ENCODE peak calls at places on chromosomes 4 and X, in five cellular contexts. M is T-cell, Q is NCI-H146, Z is T-helper 17 cell, K is globus pallidus. L is an unnamed sample.

GRCh38 chr4:184170996-184171395 is 46.7 kb downstream of the ENPP6 start:
- DNase-seq in Z (no peak), Q (peak), M (no peak), K (no peak), L (no peak)

GRCh38 chrX:13778916-13779315 is 38.0 kb downstream of the GPM6B start:
- DNase-seq in Z (no peak), M (no peak), K (no peak), Q (peak), L (no peak)

GRCh38 chrX:41452565-41452964 is 5.4 kb downstream of the NYX start:
- DNase-seq in Z (no peak), Q (no peak), M (no peak), K (no peak), L (no peak)

GRCh38 chrX:100748133-100748532 is 16.2 kb upstream of the SYTL4 start:
- DNase-seq in Q (no peak), M (no peak), Z (no peak), K (no peak), L (no peak)

GRCh38 chr4:169934794-169935400 is 91.3 kb downstream of the MFAP3L start:
- DNase-seq in Q (no peak), Z (no peak), K (no peak), M (no peak), L (no peak)

GRCh38 chr4:186946682-186947294 is 223.1 kb upstream of the FAT1 start:
- DNase-seq in K (no peak), M (no peak), Z (no peak), Q (no peak), L (peak)

GRCh38 chr4:123878976-123879375 is 482.4 kb downstream of the SPRY1 start:
- DNase-seq in M (no peak), K (no peak), Z (no peak), Q (no peak), L (no peak)

GRCh38 chr4:39620551-39620950 is 18.1 kb downstream of the SMIM14 start:
- DNase-seq in Q (no peak), Z (no peak), M (no peak), K (no peak), L (no peak)

GRCh38 chr4:5989236-5990225 is 28.7 kb downstream of the C4orf50 start:
- DNase-seq in M (no peak), K (no peak), Z (no peak), Q (no peak), L (no peak)

GRCh38 chr4:150583287-150584197 is 1.6 kb downstream of the MAB21L2 start:
- DNase-seq in Q (no peak), K (no peak), M (no peak), Z (no peak), L (no peak)

GRCh38 chr4:73776363-73776762 is 36.0 kb downstream of the CXCL8 start:
- DNase-seq in Z (no peak), K (peak), Q (peak), M (no peak), L (peak)

GRCh38 chr4:140982613-140983340 is 150.5 kb downstream of the RNF150 start:
- DNase-seq in M (no peak), Q (no peak), K (no peak), Z (no peak), L (no peak)

GRCh38 chrX:103063191-103063845 is 653 bp downstream of the BEX1 start:
- DNase-seq in Q (peak), Z (no peak), K (peak), M (no peak), L (peak)

GRCh38 chrX:153981771-153982533 is 9.4 kb downstream of the TMEM187 start:
- DNase-seq in K (peak), Q (no peak), Z (peak), M (peak), L (no peak)

GRCh38 chr4:113383111-113383785 is 333.8 kb downstream of the ANK2 start:
- DNase-seq in Z (no peak), M (no peak), K (peak), Q (no peak), L (no peak)

GRCh38 chrX:45758319-45758718 is 557.6 kb upstream of the DIPK2B start:
- DNase-seq in Q (no peak), Z (no peak), K (no peak), M (peak), L (no peak)

GRCh38 chrX:132041016-132041415 is 17.9 kb downstream of the STK26 start:
- DNase-seq in Z (no peak), K (no peak), M (no peak), Q (no peak), L (no peak)

GRCh38 chr4:102328045-102328444 is 17.2 kb downstream of the SLC39A8 start:
- DNase-seq in K (no peak), Z (no peak), M (no peak), Q (no peak), L (no peak)

GRCh38 chr4:61462451-61463326 is 262.6 kb downstream of the ADGRL3 start:
- DNase-seq in M (no peak), Z (no peak), K (no peak), Q (no peak), L (no peak)

GRCh38 chrX:11619426-11619825 is 46.3 kb downstream of the ARHGAP6 start:
- DNase-seq in Z (no peak), K (no peak), M (no peak), Q (no peak), L (no peak)

GRCh38 chr4:28443786-28444412 is 1583.3 kb downstream of the STIM2 start:
- DNase-seq in Q (no peak), K (no peak), M (no peak), Z (no peak), L (no peak)

GRCh38 chr4:57191523-57192034 is 81.4 kb upstream of the IGFBP7 start:
- DNase-seq in Q (no peak), Z (no peak), M (no peak), K (no peak), L (peak)

GRCh38 chrX:130902446-130902782 is 595 bp downstream of the ENOX2 start:
- DNase-seq in M (no peak), Q (no peak), Z (no peak), K (no peak), L (no peak)

GRCh38 chr4:46124773-46125172 is 919 bp upstream of the GABRG1 start:
- DNase-seq in M (no peak), Q (peak), Z (no peak), K (no peak), L (peak)

GRCh38 chr4:156576946-156577345 is 394.7 kb downstream of the PDGFC start:
- DNase-seq in Q (no peak), K (no peak), Z (no peak), M (no peak), L (no peak)

GRCh38 chr4:156547439-156547838 is 424.2 kb downstream of the PDGFC start:
- DNase-seq in K (no peak), M (no peak), Z (no peak), Q (no peak), L (no peak)

GRCh38 chr4:77073981-77074865 is 1.6 kb downstream of the CCNI start:
- DNase-seq in M (no peak), Q (peak), K (peak), Z (no peak), L (no peak)

GRCh38 chrX:121106484-121107235 is 59.2 kb downstream of the GLUD2 start:
- DNase-seq in Z (no peak), M (no peak), K (no peak), Q (no peak), L (no peak)

GRCh38 chr4:38943355-38943754 is 75.7 kb downstream of the FAM114A1 start:
- DNase-seq in K (no peak), Q (no peak), Z (no peak), M (no peak), L (no peak)

GRCh38 chrX:3651272-3651671 is 62.2 kb downstream of the PRKX start:
- DNase-seq in Q (peak), M (no peak), K (no peak), Z (no peak), L (no peak)

L was measured in COR-L47.